ENCODE peak calls at places on chromosomes 16 and 17, in eight cellular contexts. U, M, B, A, S, R, X and E are unnamed samples.

GRCh38 chr16:9053006-9053601 is 38.3 kb upstream of the HAPSTR1 start:
- DNase-seq in U (peak; percentile 37), M (peak; percentile 82), B (no peak), A (no peak), S (peak; percentile 70), R (no peak), X (peak; percentile 33), E (no peak)

GRCh38 chr17:69084911-69085310 is 24.2 kb upstream of the ABCA9 start:
- DNase-seq in U (no peak), M (no peak), B (no peak), A (no peak), S (no peak), R (no peak), X (no peak), E (no peak)

GRCh38 chr16:75555213-75555706 is 792 bp downstream of the TMEM231 start:
- DNase-seq in U (peak; percentile 72), M (peak; percentile 85), B (peak; percentile 77), A (peak; percentile 72), S (peak; percentile 90), R (peak; percentile 83), X (peak; percentile 76), E (peak; percentile 40)

GRCh38 chr17:56917559-56918296 is 3.9 kb upstream of the TRIM25 start:
- DNase-seq in U (no peak), M (no peak), B (no peak), A (no peak), S (no peak), R (no peak), X (no peak), E (no peak)

GRCh38 chr16:56451753-56452689 is 667 bp downstream of the OGFOD1 start:
- DNase-seq in U (peak; percentile 53), M (peak; percentile 72), B (no peak), A (no peak), S (peak; percentile 54), R (no peak), X (peak; percentile 26), E (peak; percentile 17)

GRCh38 chr16:154223-155030 is 2.0 kb downstream of the HBZ start:
- DNase-seq in U (no peak), M (peak; percentile 84), B (no peak), A (no peak), S (peak; percentile 50), R (no peak), X (no peak), E (no peak)

GRCh38 chr17:30524847-30525246 is 47.6 kb downstream of the GOSR1 start:
- DNase-seq in U (no peak), M (peak; percentile 80), B (no peak), A (no peak), S (no peak), R (no peak), X (no peak), E (no peak)

GRCh38 chr16:27529962-27530361 is 19.8 kb downstream of the GTF3C1 start:
- DNase-seq in U (no peak), M (peak; percentile 60), B (no peak), A (no peak), S (no peak), R (no peak), X (no peak), E (no peak)

GRCh38 chr16:65079549-65079948 is 42.3 kb downstream of the CDH11 start:
- DNase-seq in U (no peak), M (no peak), B (no peak), A (no peak), S (no peak), R (no peak), X (no peak), E (no peak)

DNA sequence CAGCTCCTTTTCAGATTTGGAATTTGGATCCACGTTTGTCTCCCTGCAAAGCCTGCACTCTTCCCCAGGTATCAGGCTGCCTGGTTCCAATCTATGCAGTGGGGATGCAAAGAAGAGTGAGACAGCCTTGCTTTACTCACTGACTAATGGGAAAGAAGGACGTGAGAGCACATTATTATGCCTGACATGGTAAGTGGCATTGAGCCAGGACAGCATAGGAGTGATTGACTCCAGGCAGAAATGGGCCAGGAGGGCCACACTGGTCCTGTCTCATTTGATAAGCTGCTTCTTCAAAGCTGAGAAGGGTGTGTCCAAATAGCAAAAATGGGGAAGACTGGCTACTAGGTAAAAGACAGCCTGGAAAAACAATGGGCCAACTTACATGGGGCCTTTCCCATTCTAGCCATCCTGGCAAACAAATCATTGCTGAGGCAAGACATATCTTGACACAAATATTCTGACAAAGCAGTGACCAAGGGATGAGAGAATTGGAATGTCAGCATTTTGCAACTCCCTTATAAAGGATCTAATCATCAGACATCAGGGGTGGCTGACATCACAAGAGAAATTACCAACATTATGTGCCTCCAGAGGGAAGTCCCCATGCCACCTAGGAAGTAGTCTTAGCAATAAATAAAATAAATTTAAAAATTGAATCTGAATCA is 38.5 kb downstream of the CDH11 start:
- DNase-seq in U (no peak), M (no peak), B (no peak), A (no peak), S (no peak), R (no peak), X (no peak), E (no peak)
- H3K27ac ChIP-seq in U (no peak overlapping the region), M (no peak overlapping the region), B (no peak overlapping the region), A (no peak overlapping the region), S (no peak overlapping the region), R (no peak overlapping the region), X (no peak overlapping the region), E (no peak overlapping the region)

GRCh38 chr17:59844884-59845594 is 47.7 kb downstream of the TUBD1 start:
- DNase-seq in U (no peak), M (no peak), B (no peak), A (no peak), S (peak; percentile 57), R (no peak), X (no peak), E (no peak)

GRCh38 chr17:59842901-59843652 is 49.7 kb downstream of the TUBD1 start:
- DNase-seq in U (peak; percentile 44), M (no peak), B (peak; percentile 69), A (peak; percentile 73), S (peak; percentile 95), R (no peak), X (no peak), E (no peak)

GRCh38 chr17:59848385-59848668 is 44.4 kb downstream of the TUBD1 start:
- DNase-seq in U (no peak), M (no peak), B (no peak), A (no peak), S (no peak), R (no peak), X (no peak), E (no peak)

GRCh38 chr17:59846391-59847165 is 46.2 kb downstream of the TUBD1 start:
- DNase-seq in U (no peak), M (peak; percentile 49), B (no peak), A (no peak), S (peak; percentile 74), R (peak; percentile 80), X (peak; percentile 60), E (peak; percentile 84)

DNA sequence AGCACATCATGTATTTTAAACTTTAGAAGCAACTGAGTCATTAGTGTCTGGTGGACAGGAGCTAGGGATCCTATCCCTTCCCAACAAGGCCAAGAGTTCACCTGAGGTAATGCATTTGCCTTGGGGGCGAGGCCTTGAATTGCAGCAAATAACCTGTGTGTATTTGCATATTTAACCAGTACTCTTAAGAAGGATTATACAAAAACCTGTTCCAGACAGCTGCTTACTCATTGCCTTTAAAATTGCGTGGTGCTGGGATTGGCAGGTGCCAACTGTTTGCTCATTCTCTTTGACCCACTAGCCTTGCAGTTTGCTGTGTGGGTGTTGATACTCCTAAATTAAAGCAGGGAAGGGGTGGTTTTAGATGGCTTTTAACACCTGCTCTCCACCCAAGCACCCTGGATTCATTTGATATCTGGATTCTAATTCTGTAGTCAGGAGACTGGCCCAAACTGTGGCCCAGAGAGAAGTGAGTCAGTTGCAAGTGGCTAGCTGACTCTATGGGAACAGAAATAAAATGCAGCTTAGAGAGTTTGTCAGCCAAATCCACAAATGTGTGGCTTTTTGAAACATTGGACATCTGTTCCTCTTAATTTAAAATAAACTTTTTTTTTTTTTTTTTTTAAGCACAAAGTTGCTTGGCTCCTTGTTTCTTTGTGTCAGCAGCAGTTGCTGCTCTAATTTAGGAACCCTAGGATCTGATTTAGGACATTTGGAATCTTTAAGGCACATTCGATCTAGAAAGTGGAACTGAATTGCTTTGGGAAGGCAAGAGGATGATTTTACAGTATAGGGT is 47.0 kb downstream of the TUBD1 start:
- DNase-seq in U (peak; percentile 58), M (peak; percentile 75), B (peak; percentile 87), A (no peak), S (peak; percentile 74), R (no peak), X (peak; percentile 52), E (peak; percentile 85)
- H3K4me1 ChIP-seq in U (peaks cover 47% of the 10 kb centered on the region), M (peaks cover 21% of the 10 kb centered on the region), B (peaks cover 8% of the 10 kb centered on the region), A (peaks cover 69% of the 10 kb centered on the region), S (peaks cover 10% of the 10 kb centered on the region), R (peaks cover 79% of the 10 kb centered on the region), X (no peaks in the 10 kb centered on the region), E (peaks cover 31% of the 10 kb centered on the region)

GRCh38 chr16:70749006-70749678 is 51.8 kb downstream of the VAC14 start:
- DNase-seq in U (no peak), M (no peak), B (no peak), A (no peak), S (no peak), R (no peak), X (no peak), E (no peak)

GRCh38 chr16:70752381-70752780 is 48.6 kb downstream of the VAC14 start:
- DNase-seq in U (no peak), M (no peak), B (no peak), A (no peak), S (no peak), R (no peak), X (no peak), E (no peak)

GRCh38 chr16:70749681-70750601 is 51.0 kb downstream of the VAC14 start:
- DNase-seq in U (no peak), M (no peak), B (no peak), A (no peak), S (peak; percentile 6), R (no peak), X (no peak), E (no peak)

GRCh38 chr16:70751593-70751992 is 49.4 kb downstream of the VAC14 start:
- DNase-seq in U (no peak), M (no peak), B (no peak), A (no peak), S (no peak), R (no peak), X (no peak), E (no peak)

GRCh38 chr16:70750893-70751467 is 50.0 kb downstream of the VAC14 start:
- DNase-seq in U (no peak), M (no peak), B (no peak), A (no peak), S (peak; percentile 90), R (no peak), X (peak; percentile 86), E (no peak)
- H3K27ac ChIP-seq in U (no peak overlapping the region), M (no peak overlapping the region), B (peak overlapping the region; percentile 52), A (peak overlapping the region; percentile 85), S (peak overlapping the region; percentile 19), R (peak overlapping the region; percentile 56), X (peak overlapping the region; percentile 57), E (no peak overlapping the region)

GRCh38 chr17:82269138-82269881 is 4.2 kb downstream of the CSNK1D start:
- DNase-seq in U (no peak), M (no peak), B (no peak), A (peak; percentile 82), S (no peak), R (no peak), X (no peak), E (no peak)

GRCh38 chr17:82269882-82270500 is 3.5 kb downstream of the CSNK1D start:
- DNase-seq in U (no peak), M (no peak), B (no peak), A (no peak), S (no peak), R (no peak), X (no peak), E (no peak)

GRCh38 chr17:82271401-82271800 is 2.1 kb downstream of the CSNK1D start:
- DNase-seq in U (no peak), M (no peak), B (no peak), A (no peak), S (no peak), R (no peak), X (no peak), E (no peak)

GRCh38 chr17:82272495-82273326 is 789 bp downstream of the CSNK1D start:
- DNase-seq in U (no peak), M (peak; percentile 47), B (no peak), A (peak; percentile 75), S (no peak), R (no peak), X (peak; percentile 31), E (peak; percentile 23)

DNA sequence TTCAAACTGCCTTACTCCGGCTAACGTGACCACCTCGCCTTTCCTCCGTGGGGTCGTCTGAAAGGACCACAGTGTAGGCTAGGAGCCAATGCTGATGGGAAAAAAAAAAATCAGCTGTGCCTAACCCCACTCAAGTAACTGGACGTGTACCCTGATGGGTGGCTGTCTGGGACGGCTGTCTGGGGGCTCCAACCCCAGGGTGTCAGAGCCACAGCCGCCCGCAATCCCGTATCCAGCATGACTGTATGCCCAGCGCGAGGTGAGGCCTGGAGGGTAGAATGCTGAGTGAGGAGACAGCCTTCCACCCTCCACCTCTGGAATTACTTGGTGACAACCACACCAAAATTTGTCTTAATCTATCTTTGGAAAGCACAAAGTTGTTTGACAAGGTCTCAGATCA is 2.8 kb downstream of the CSNK1D start:
- DNase-seq in U (no peak), M (no peak), B (no peak), A (no peak), S (no peak), R (no peak), X (no peak), E (no peak)
- H3K4me1 ChIP-seq in U (peaks cover 52% of the 10 kb centered on the region), M (peaks cover 33% of the 10 kb centered on the region), B (peaks cover 42% of the 10 kb centered on the region), A (peaks cover 72% of the 10 kb centered on the region), S (peaks cover 26% of the 10 kb centered on the region), R (peaks cover 76% of the 10 kb centered on the region), X (peaks cover 4% of the 10 kb centered on the region), E (peaks cover 13% of the 10 kb centered on the region)